ENCODE peak calls at places on chromosome 2, in seven cellular contexts. M, D, H, E, W, P and O are unnamed samples.
A peak's percentile ranks its signal among the peaks of the same experiment; 100 is the strongest.

GRCh38 chr2:36461039-36461681 is 105.6 kb downstream of the CRIM1 start:
- DNase-seq in D (no peak), E (peak; percentile 12), W (no peak), M (peak; percentile 60), P (peak; percentile 89), H (no peak), O (peak; percentile 31)

GRCh38 chr2:65464604-65465003 is 32.2 kb upstream of the SPRED2 start:
- DNase-seq in H (no peak), W (no peak), D (no peak), P (peak; percentile 90), E (no peak), M (peak; percentile 75), O (no peak)

GRCh38 chr2:150620860-150621259 is 133.4 kb upstream of the RND3 start:
- DNase-seq in H (peak; percentile 37), P (no peak), D (no peak), M (no peak), W (no peak), E (no peak), O (no peak)

GRCh38 chr2:75844651-75845050 is 133.9 kb upstream of the GCFC2 start:
- DNase-seq in P (no peak), H (no peak), W (no peak), D (no peak), M (no peak), E (no peak), O (no peak)

GRCh38 chr2:235541016-235541415 is 47.2 kb downstream of the AGAP1 start:
- DNase-seq in H (no peak), P (no peak), M (no peak), W (no peak), E (no peak), D (no peak), O (no peak)

GRCh38 chr2:144097440-144098225 is 422.3 kb downstream of the ZEB2 start:
- DNase-seq in E (no peak), H (no peak), W (no peak), P (no peak), D (no peak), M (no peak), O (no peak)

GRCh38 chr2:168449419-168449818 is 6.7 kb upstream of the CERS6 start:
- DNase-seq in E (no peak), P (no peak), D (no peak), W (no peak), H (no peak), M (no peak), O (no peak)

GRCh38 chr2:115171751-115172150 is 729.3 kb downstream of the DPP10 start:
- DNase-seq in D (no peak), W (no peak), H (no peak), P (no peak), M (no peak), E (no peak), O (no peak)

GRCh38 chr2:12661472-12661871 is 55.3 kb upstream of the TRIB2 start:
- DNase-seq in W (no peak), D (no peak), E (no peak), M (no peak), P (peak; percentile 6), H (no peak), O (no peak)